ENCODE peak calls at places on chromosomes 5 and 9, in eight cellular contexts. K, H, W, J, N, R, Q and E are unnamed samples.
A peak's percentile ranks its signal among the peaks of the same experiment; 100 is the strongest.

GRCh38 chr5:73215525-73215890 is 42.5 kb downstream of the TMEM174 start:
- DNase-seq in K (no peak), H (no peak), W (no peak), J (no peak), N (no peak), R (no peak), Q (no peak), E (no peak)

GRCh38 chr5:165286692-165287091 is 1781.3 kb downstream of the MAT2B start:
- DNase-seq in K (no peak), H (no peak), W (no peak), J (no peak), N (no peak), R (no peak), Q (no peak), E (no peak)

GRCh38 chr5:172640822-172641358 is at the start of gene NEURL1B:
- DNase-seq in K (no peak), H (peak; percentile 87), W (no peak), J (peak; percentile 87), N (no peak), R (peak; percentile 23), Q (peak; percentile 91), E (peak; percentile 23)

GRCh38 chr5:16727937-16728336 is 111.1 kb upstream of the RETREG1 start:
- DNase-seq in K (no peak), H (peak; percentile 47), W (no peak), J (no peak), N (no peak), R (no peak), Q (peak; percentile 82), E (no peak)

GRCh38 chr5:37847978-37848425 is 8.2 kb upstream of the GDNF start:
- DNase-seq in K (no peak), H (no peak), W (no peak), J (no peak), N (no peak), R (no peak), Q (no peak), E (no peak)

GRCh38 chr5:33074548-33074947 is 363.4 kb downstream of the NPR3 start:
- DNase-seq in K (no peak), H (no peak), W (no peak), J (no peak), N (no peak), R (no peak), Q (no peak), E (no peak)

GRCh38 chr5:178301641-178302040 is 69.0 kb upstream of the PHYKPL start:
- DNase-seq in K (no peak), H (no peak), W (no peak), J (no peak), N (no peak), R (no peak), Q (peak; percentile 16), E (no peak)

GRCh38 chr9:129458663-129459549 is 162.0 kb downstream of the C9orf50 start:
- DNase-seq in K (peak; percentile 36), H (peak; percentile 47), W (peak; percentile 62), J (peak; percentile 48), N (no peak), R (peak; percentile 35), Q (peak; percentile 91), E (no peak)

GRCh38 chr5:139964994-139965565 is 78.0 kb downstream of the NRG2 start:
- DNase-seq in K (peak; percentile 25), H (no peak), W (no peak), J (no peak), N (no peak), R (no peak), Q (no peak), E (no peak)

GRCh38 chr5:172497591-172498255 is 43.4 kb upstream of the SH3PXD2B start:
- DNase-seq in K (peak; percentile 17), H (no peak), W (no peak), J (no peak), N (no peak), R (no peak), Q (no peak), E (no peak)

GRCh38 chr5:77376624-77377023 is 115.5 kb downstream of the WDR41 start:
- DNase-seq in K (no peak), H (no peak), W (no peak), J (peak; percentile 38), N (no peak), R (no peak), Q (no peak), E (no peak)

GRCh38 chr5:173123416-173123815 is 20.9 kb upstream of the BNIP1 start:
- DNase-seq in K (no peak), H (no peak), W (no peak), J (no peak), N (no peak), R (no peak), Q (no peak), E (no peak)

GRCh38 chr5:54360089-54360488 is 49.7 kb upstream of the ARL15 start:
- DNase-seq in K (no peak), H (no peak), W (no peak), J (peak; percentile 17), N (no peak), R (no peak), Q (no peak), E (no peak)

GRCh38 chr9:89975586-89975985 is 370.8 kb downstream of the GADD45G start:
- DNase-seq in K (no peak), H (no peak), W (no peak), J (no peak), N (no peak), R (no peak), Q (no peak), E (no peak)

GRCh38 chr5:177458912-177459350 is 12.3 kb downstream of the PRR7 start:
- DNase-seq in K (no peak), H (no peak), W (no peak), J (peak; percentile 61), N (no peak), R (no peak), Q (peak; percentile 81), E (no peak)

GRCh38 chr5:110517396-110517795 is 209.1 kb downstream of the TMEM232 start:
- DNase-seq in K (no peak), H (no peak), W (no peak), J (peak; percentile 37), N (no peak), R (no peak), Q (no peak), E (no peak)

GRCh38 chr9:98867434-98868168 is 60.1 kb downstream of the GALNT12 start:
- DNase-seq in K (peak; percentile 51), H (peak; percentile 54), W (peak; percentile 25), J (no peak), N (no peak), R (no peak), Q (peak; percentile 90), E (no peak)

GRCh38 chr5:81895312-81895711 is 76.5 kb upstream of the ATG10 start:
- DNase-seq in K (no peak), H (no peak), W (no peak), J (no peak), N (no peak), R (no peak), Q (no peak), E (no peak)

GRCh38 chr5:174287761-174288160 is 242.3 kb downstream of the NSG2 start:
- DNase-seq in K (no peak), H (no peak), W (no peak), J (no peak), N (no peak), R (no peak), Q (no peak), E (no peak)

DNA sequence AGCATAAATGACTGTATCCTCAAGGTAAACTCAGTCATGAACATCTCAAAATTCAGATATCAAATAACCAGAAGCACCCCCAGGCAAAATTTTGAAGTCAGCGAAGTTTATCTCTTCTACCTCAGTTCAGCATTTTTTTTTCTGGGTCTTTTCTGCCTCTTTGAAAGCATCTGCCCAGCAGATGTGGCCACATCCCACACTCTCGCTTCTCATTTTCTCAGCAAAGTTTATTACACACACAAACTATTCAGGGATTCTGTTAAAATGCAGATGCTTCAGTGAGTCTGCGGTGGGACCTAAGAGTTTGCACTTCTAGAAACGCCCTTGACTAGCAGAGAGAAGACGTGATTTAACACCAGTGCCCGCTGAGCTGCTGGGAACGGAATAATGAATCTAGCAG is 19.4 kb downstream of the RASEF start:
- DNase-seq in K (no peak), H (no peak), W (no peak), J (peak; percentile 6), N (no peak), R (no peak), Q (no peak), E (no peak)
- H3K4me1 ChIP-seq in K (no peaks in the 10 kb centered on the region), H (no peaks in the 10 kb centered on the region), W (no peaks in the 10 kb centered on the region), J (peaks cover 8% of the 10 kb centered on the region), N (no peaks in the 10 kb centered on the region), R (no peaks in the 10 kb centered on the region), Q (no peaks in the 10 kb centered on the region), E (no peaks in the 10 kb centered on the region)

GRCh38 chr5:142040285-142040684 is 27.5 kb upstream of the GNPDA1 start:
- DNase-seq in K (no peak), H (no peak), W (no peak), J (no peak), N (no peak), R (no peak), Q (no peak), E (no peak)
- H3K4me1 ChIP-seq in K (no peaks in the 10 kb centered on the region), H (no peaks in the 10 kb centered on the region), W (no peaks in the 10 kb centered on the region), J (no peaks in the 10 kb centered on the region), N (no peaks in the 10 kb centered on the region), R (peaks cover under 1% of the 10 kb centered on the region), Q (no peaks in the 10 kb centered on the region), E (peaks cover 5% of the 10 kb centered on the region)

DNA sequence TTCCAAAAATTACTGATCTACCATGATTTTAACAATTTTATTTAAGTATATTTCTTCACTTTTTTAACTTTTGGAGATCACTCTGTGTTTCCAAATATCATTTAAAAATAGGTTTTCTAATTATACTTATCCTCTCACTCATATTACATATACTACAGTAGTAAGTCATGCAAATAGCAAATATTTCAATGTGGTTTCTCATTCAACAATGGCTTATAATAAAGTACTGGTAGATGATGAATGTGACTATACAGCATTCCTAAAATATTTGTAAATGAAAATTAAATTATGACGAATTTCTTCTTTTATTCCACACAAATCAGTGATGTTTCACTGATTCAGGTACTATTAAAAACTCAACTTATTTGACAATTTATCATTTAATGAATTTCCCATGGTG is 176.3 kb upstream of the MEF2C start:
- DNase-seq in K (no peak), H (no peak), W (no peak), J (no peak), N (no peak), R (no peak), Q (no peak), E (no peak)
- H3K4me1 ChIP-seq in K (no peaks in the 10 kb centered on the region), H (no peaks in the 10 kb centered on the region), W (no peaks in the 10 kb centered on the region), J (no peaks in the 10 kb centered on the region), N (no peaks in the 10 kb centered on the region), R (no peaks in the 10 kb centered on the region), Q (no peaks in the 10 kb centered on the region), E (no peaks in the 10 kb centered on the region)

GRCh38 chr9:70053864-70054263 is 10.2 kb downstream of the MAMDC2 start:
- DNase-seq in K (no peak), H (no peak), W (no peak), J (no peak), N (no peak), R (no peak), Q (no peak), E (no peak)

GRCh38 chr9:70052768-70053167 is 9.1 kb downstream of the MAMDC2 start:
- DNase-seq in K (no peak), H (no peak), W (no peak), J (no peak), N (no peak), R (no peak), Q (no peak), E (no peak)

GRCh38 chr9:70046274-70047070 is 2.8 kb downstream of the MAMDC2 start:
- DNase-seq in K (no peak), H (no peak), W (no peak), J (no peak), N (no peak), R (no peak), Q (no peak), E (no peak)

GRCh38 chr9:70049236-70049635 is 5.6 kb downstream of the MAMDC2 start:
- DNase-seq in K (no peak), H (peak; percentile 57), W (no peak), J (no peak), N (no peak), R (no peak), Q (no peak), E (no peak)

GRCh38 chr9:70049672-70050271 is 6.1 kb downstream of the MAMDC2 start:
- DNase-seq in K (peak; percentile 59), H (peak; percentile 71), W (no peak), J (no peak), N (no peak), R (no peak), Q (peak; percentile 89), E (no peak)
- H3K4me1 ChIP-seq in K (peaks cover 7% of the 10 kb centered on the region), H (peaks cover 13% of the 10 kb centered on the region), W (peaks cover 19% of the 10 kb centered on the region), J (peaks cover 21% of the 10 kb centered on the region), N (no peaks in the 10 kb centered on the region), R (no peaks in the 10 kb centered on the region), Q (no peaks in the 10 kb centered on the region), E (no peaks in the 10 kb centered on the region)